ENCODE peak calls at places on chromosomes 11 and 22, in eight cellular contexts. Z, U, I, S, O, K, J and W are unnamed samples.

GRCh38 chr11:45089845-45090499 is 56.5 kb upstream of the PRDM11 start:
- DNase-seq in Z (no peak), U (no peak), I (no peak), S (no peak), O (no peak), K (no peak), J (peak; percentile 31), W (peak; percentile 41)

GRCh38 chr11:35160902-35161585 is 22.1 kb downstream of the CD44 start:
- DNase-seq in Z (no peak), U (no peak), I (no peak), S (no peak), O (no peak), K (no peak), J (no peak), W (no peak)

GRCh38 chr11:61512435-61512834 is 3.9 kb downstream of the LRRC10B start:
- DNase-seq in Z (no peak), U (no peak), I (no peak), S (no peak), O (no peak), K (no peak), J (no peak), W (no peak)

GRCh38 chr11:72483412-72484186 is 49.3 kb upstream of the CLPB start:
- DNase-seq in Z (no peak), U (no peak), I (peak; percentile 26), S (no peak), O (no peak), K (no peak), J (no peak), W (peak; percentile 75)

GRCh38 chr11:32420937-32421532 is 14.3 kb downstream of the WT1 start:
- DNase-seq in Z (no peak), U (no peak), I (peak; percentile 63), S (no peak), O (no peak), K (no peak), J (peak; percentile 67), W (peak; percentile 89)

GRCh38 chr11:44266056-44266780 is 43.7 kb downstream of the ALX4 start:
- DNase-seq in Z (no peak), U (no peak), I (no peak), S (no peak), O (no peak), K (no peak), J (no peak), W (no peak)

GRCh38 chr22:41040483-41040882 is 51.9 kb upstream of the EP300 start:
- DNase-seq in Z (no peak), U (no peak), I (no peak), S (no peak), O (no peak), K (no peak), J (no peak), W (no peak)

GRCh38 chr11:7869467-7869866 is 61.6 kb downstream of the OR10A6 start:
- DNase-seq in Z (no peak), U (no peak), I (no peak), S (no peak), O (no peak), K (no peak), J (no peak), W (peak; percentile 12)

GRCh38 chr11:63505857-63506528 is at the start of gene LGALS12:
- DNase-seq in Z (no peak), U (no peak), I (no peak), S (no peak), O (peak; percentile 19), K (no peak), J (no peak), W (peak; percentile 19)

GRCh38 chr11:19553683-19554333 is 158.8 kb upstream of the NAV2 start:
- DNase-seq in Z (peak; percentile 37), U (peak; percentile 47), I (peak; percentile 76), S (peak; percentile 63), O (peak; percentile 75), K (peak; percentile 65), J (peak; percentile 70), W (peak; percentile 69)

GRCh38 chr11:101848262-101848661 is 66.5 kb upstream of the CEP126 start:
- DNase-seq in Z (no peak), U (no peak), I (no peak), S (no peak), O (no peak), K (no peak), J (no peak), W (no peak)

GRCh38 chr11:128342511-128343133 is 244.7 kb downstream of the ETS1 start:
- DNase-seq in Z (peak; percentile 61), U (no peak), I (peak; percentile 61), S (peak; percentile 41), O (peak; percentile 60), K (peak; percentile 31), J (peak; percentile 79), W (peak; percentile 56)

GRCh38 chr11:58629857-58630256 is 7.4 kb downstream of the CNTF start:
- DNase-seq in Z (no peak), U (peak; percentile 32), I (peak; percentile 27), S (no peak), O (peak; percentile 58), K (no peak), J (no peak), W (peak; percentile 23)

GRCh38 chr11:9895016-9895415 is 231.1 kb downstream of the SWAP70 start:
- DNase-seq in Z (no peak), U (no peak), I (no peak), S (no peak), O (no peak), K (no peak), J (no peak), W (peak; percentile 75)

GRCh38 chr11:84290647-84291046 is 1004.5 kb upstream of the CCDC90B start:
- DNase-seq in Z (no peak), U (no peak), I (no peak), S (no peak), O (no peak), K (no peak), J (no peak), W (peak; percentile 15)

GRCh38 chr11:7300281-7300680 is 48.6 kb downstream of the SYT9 start:
- DNase-seq in Z (no peak), U (no peak), I (no peak), S (no peak), O (no peak), K (no peak), J (no peak), W (no peak)

GRCh38 chr11:72037554-72038311 is 39.0 kb downstream of the IL18BP start:
- DNase-seq in Z (no peak), U (no peak), I (peak; percentile 24), S (no peak), O (no peak), K (no peak), J (no peak), W (no peak)

GRCh38 chr22:41919357-41920224 is 4.7 kb upstream of the SHISA8 start:
- DNase-seq in Z (no peak), U (no peak), I (peak; percentile 50), S (no peak), O (peak; percentile 87), K (peak; percentile 26), J (peak; percentile 44), W (no peak)

GRCh38 chr11:18105086-18105801 is 638 bp downstream of the SAAL1 start:
- DNase-seq in Z (no peak), U (no peak), I (no peak), S (no peak), O (no peak), K (no peak), J (no peak), W (no peak)

GRCh38 chr11:45880772-45881570 is 4.5 kb upstream of the MAPK8IP1 start:
- DNase-seq in Z (no peak), U (no peak), I (no peak), S (no peak), O (no peak), K (no peak), J (no peak), W (no peak)

GRCh38 chr11:105000797-105001196 is 22.2 kb downstream of the CASP5 start:
- DNase-seq in Z (peak; percentile 3), U (no peak), I (peak; percentile 58), S (peak; percentile 17), O (peak; percentile 38), K (peak; percentile 45), J (peak; percentile 61), W (no peak)

GRCh38 chr22:39522567-39523300 is 2.4 kb downstream of the ATF4 start:
- DNase-seq in Z (no peak), U (peak; percentile 43), I (no peak), S (no peak), O (no peak), K (no peak), J (no peak), W (no peak)

GRCh38 chr11:16110862-16111261 is 245.5 kb downstream of the SOX6 start:
- DNase-seq in Z (no peak), U (no peak), I (no peak), S (no peak), O (no peak), K (no peak), J (no peak), W (no peak)

GRCh38 chr11:15816270-15816871 is 540.0 kb downstream of the SOX6 start:
- DNase-seq in Z (no peak), U (no peak), I (no peak), S (no peak), O (no peak), K (no peak), J (no peak), W (no peak)

GRCh38 chr11:66280428-66280827 is 2.5 kb downstream of the CNIH2 start:
- DNase-seq in Z (no peak), U (no peak), I (no peak), S (no peak), O (no peak), K (no peak), J (no peak), W (no peak)

GRCh38 chr11:124867700-124868099 is 2.5 kb downstream of the ROBO3 start:
- DNase-seq in Z (no peak), U (peak; percentile 11), I (peak; percentile 46), S (no peak), O (peak; percentile 59), K (no peak), J (no peak), W (no peak)

GRCh38 chr11:114180301-114181055 is 115.7 kb upstream of the NNMT start:
- DNase-seq in Z (no peak), U (no peak), I (no peak), S (no peak), O (no peak), K (no peak), J (no peak), W (no peak)

GRCh38 chr11:66979336-66979980 is 4.4 kb downstream of the C11orf86 start:
- DNase-seq in Z (no peak), U (no peak), I (no peak), S (no peak), O (no peak), K (no peak), J (no peak), W (peak; percentile 78)

GRCh38 chr11:63510360-63511130 is 4.7 kb downstream of the LGALS12 start:
- DNase-seq in Z (no peak), U (no peak), I (no peak), S (no peak), O (peak; percentile 11), K (no peak), J (no peak), W (peak; percentile 44)

GRCh38 chr11:78672850-78673641 is 98.4 kb upstream of the NARS2 start:
- DNase-seq in Z (no peak), U (no peak), I (no peak), S (no peak), O (no peak), K (no peak), J (no peak), W (no peak)